ENCODE peak calls at places on chromosomes 2 and 18, in ten cellular contexts. One of them, this sample, is unnamed. For H3K9me3, the result is how much of the 10 kb centered on the place peaks cover.

GRCh38 chr2:133812826-133813617 is 244.8 kb upstream of the NCKAP5 start:
- DNase-seq in fibroblast of lung: peak
- DNase-seq in adipocyte: peak
- DNase-seq in psoas muscle: no peak
- DNase-seq in CD4-positive, alpha-beta T cell: no peak
- DNase-seq in IMR-90: peak
- DNase-seq in mucosa of descending colon: no peak
- DNase-seq in T-helper 17 cell: no peak
- DNase-seq in upper lobe of left lung: no peak
- DNase-seq in heart left ventricle: no peak
- DNase-seq in this sample: no peak

GRCh38 chr18:9614401-9615279 is at the start of gene PPP4R1:
- DNase-seq in fibroblast of lung: peak
- DNase-seq in adipocyte: peak
- DNase-seq in psoas muscle: peak
- DNase-seq in CD4-positive, alpha-beta T cell: peak
- DNase-seq in IMR-90: peak
- DNase-seq in mucosa of descending colon: peak
- DNase-seq in T-helper 17 cell: peak
- DNase-seq in upper lobe of left lung: peak
- DNase-seq in heart left ventricle: peak
- DNase-seq in this sample: peak

GRCh38 chr18:9726175-9726574 is 18.1 kb downstream of the RAB31 start:
- DNase-seq in fibroblast of lung: no peak
- DNase-seq in adipocyte: no peak
- DNase-seq in psoas muscle: no peak
- DNase-seq in CD4-positive, alpha-beta T cell: no peak
- DNase-seq in IMR-90: no peak
- DNase-seq in mucosa of descending colon: no peak
- DNase-seq in T-helper 17 cell: no peak
- DNase-seq in upper lobe of left lung: no peak
- DNase-seq in heart left ventricle: no peak
- DNase-seq in this sample: no peak

GRCh38 chr18:58860747-58861224 is 3.9 kb upstream of the ZNF532 start:
- DNase-seq in fibroblast of lung: no peak
- DNase-seq in adipocyte: peak
- DNase-seq in psoas muscle: no peak
- DNase-seq in CD4-positive, alpha-beta T cell: no peak
- DNase-seq in IMR-90: no peak
- DNase-seq in mucosa of descending colon: no peak
- DNase-seq in T-helper 17 cell: no peak
- DNase-seq in upper lobe of left lung: no peak
- DNase-seq in heart left ventricle: no peak
- DNase-seq in this sample: no peak

GRCh38 chr2:96764253-96764637 is 3.5 kb downstream of the CNNM4 start:
- DNase-seq in fibroblast of lung: no peak
- DNase-seq in adipocyte: no peak
- DNase-seq in psoas muscle: no peak
- DNase-seq in CD4-positive, alpha-beta T cell: no peak
- DNase-seq in IMR-90: no peak
- DNase-seq in mucosa of descending colon: peak
- DNase-seq in T-helper 17 cell: no peak
- DNase-seq in upper lobe of left lung: peak
- DNase-seq in heart left ventricle: no peak
- DNase-seq in this sample: no peak

GRCh38 chr2:6452702-6453481 is 412.8 kb downstream of the CMPK2 start:
- DNase-seq in fibroblast of lung: peak
- DNase-seq in adipocyte: peak
- DNase-seq in psoas muscle: no peak
- DNase-seq in CD4-positive, alpha-beta T cell: no peak
- DNase-seq in IMR-90: peak
- DNase-seq in mucosa of descending colon: no peak
- DNase-seq in T-helper 17 cell: no peak
- DNase-seq in upper lobe of left lung: no peak
- DNase-seq in heart left ventricle: no peak
- DNase-seq in this sample: no peak

GRCh38 chr2:232983669-232983991 is 29.4 kb downstream of the NGEF start:
- DNase-seq in fibroblast of lung: no peak
- DNase-seq in adipocyte: no peak
- DNase-seq in psoas muscle: no peak
- DNase-seq in CD4-positive, alpha-beta T cell: no peak
- DNase-seq in IMR-90: no peak
- DNase-seq in mucosa of descending colon: no peak
- DNase-seq in T-helper 17 cell: no peak
- DNase-seq in upper lobe of left lung: no peak
- DNase-seq in heart left ventricle: no peak
- DNase-seq in this sample: no peak

GRCh38 chr2:56898986-56899385 is 715.2 kb downstream of the CCDC85A start:
- DNase-seq in fibroblast of lung: no peak
- DNase-seq in adipocyte: peak
- DNase-seq in psoas muscle: no peak
- DNase-seq in CD4-positive, alpha-beta T cell: no peak
- DNase-seq in IMR-90: no peak
- DNase-seq in mucosa of descending colon: no peak
- DNase-seq in T-helper 17 cell: no peak
- DNase-seq in upper lobe of left lung: no peak
- DNase-seq in heart left ventricle: no peak
- DNase-seq in this sample: no peak

GRCh38 chr2:23073681-23074080 is 311.3 kb upstream of the KLHL29 start:
- DNase-seq in fibroblast of lung: no peak
- DNase-seq in adipocyte: no peak
- DNase-seq in psoas muscle: no peak
- DNase-seq in CD4-positive, alpha-beta T cell: no peak
- DNase-seq in IMR-90: no peak
- DNase-seq in mucosa of descending colon: no peak
- DNase-seq in T-helper 17 cell: no peak
- DNase-seq in upper lobe of left lung: no peak
- DNase-seq in heart left ventricle: no peak
- DNase-seq in this sample: no peak

GRCh38 chr2:217484046-217484445 is 518.7 kb downstream of the TNS1 start:
- DNase-seq in fibroblast of lung: no peak
- DNase-seq in adipocyte: no peak
- DNase-seq in psoas muscle: no peak
- DNase-seq in CD4-positive, alpha-beta T cell: no peak
- DNase-seq in IMR-90: no peak
- DNase-seq in mucosa of descending colon: no peak
- DNase-seq in T-helper 17 cell: no peak
- DNase-seq in upper lobe of left lung: no peak
- DNase-seq in heart left ventricle: no peak
- DNase-seq in this sample: no peak

GRCh38 chr2:128801581-128801980 is 482.9 kb upstream of the HS6ST1 start:
- DNase-seq in fibroblast of lung: no peak
- DNase-seq in adipocyte: no peak
- DNase-seq in psoas muscle: no peak
- DNase-seq in CD4-positive, alpha-beta T cell: no peak
- DNase-seq in IMR-90: no peak
- DNase-seq in mucosa of descending colon: no peak
- DNase-seq in T-helper 17 cell: no peak
- DNase-seq in upper lobe of left lung: no peak
- DNase-seq in heart left ventricle: no peak
- DNase-seq in this sample: no peak

GRCh38 chr2:71901466-71901865 is 246.2 kb downstream of the CYP26B1 start:
- DNase-seq in fibroblast of lung: peak
- DNase-seq in adipocyte: no peak
- DNase-seq in psoas muscle: no peak
- DNase-seq in CD4-positive, alpha-beta T cell: no peak
- DNase-seq in IMR-90: no peak
- DNase-seq in mucosa of descending colon: no peak
- DNase-seq in T-helper 17 cell: no peak
- DNase-seq in upper lobe of left lung: no peak
- DNase-seq in heart left ventricle: no peak
- DNase-seq in this sample: no peak

GRCh38 chr2:208222351-208222750 is 32.5 kb downstream of the IDH1 start:
- DNase-seq in fibroblast of lung: peak
- DNase-seq in adipocyte: peak
- DNase-seq in psoas muscle: no peak
- DNase-seq in CD4-positive, alpha-beta T cell: no peak
- DNase-seq in IMR-90: peak
- DNase-seq in mucosa of descending colon: no peak
- DNase-seq in T-helper 17 cell: no peak
- DNase-seq in upper lobe of left lung: no peak
- DNase-seq in heart left ventricle: no peak
- DNase-seq in this sample: no peak

GRCh38 chr18:11544060-11544633 is 65.2 kb upstream of the SLC35G4 start:
- DNase-seq in fibroblast of lung: no peak
- DNase-seq in adipocyte: no peak
- DNase-seq in psoas muscle: no peak
- DNase-seq in CD4-positive, alpha-beta T cell: no peak
- DNase-seq in IMR-90: no peak
- DNase-seq in mucosa of descending colon: no peak
- DNase-seq in T-helper 17 cell: no peak
- DNase-seq in upper lobe of left lung: no peak
- DNase-seq in heart left ventricle: no peak
- DNase-seq in this sample: no peak

GRCh38 chr2:937530-937929 is 13.1 kb upstream of the SNTG2 start:
- DNase-seq in fibroblast of lung: no peak
- DNase-seq in adipocyte: no peak
- DNase-seq in psoas muscle: no peak
- DNase-seq in CD4-positive, alpha-beta T cell: no peak
- DNase-seq in IMR-90: no peak
- DNase-seq in mucosa of descending colon: no peak
- DNase-seq in T-helper 17 cell: no peak
- DNase-seq in upper lobe of left lung: no peak
- DNase-seq in heart left ventricle: no peak
- DNase-seq in this sample: no peak

DNA sequence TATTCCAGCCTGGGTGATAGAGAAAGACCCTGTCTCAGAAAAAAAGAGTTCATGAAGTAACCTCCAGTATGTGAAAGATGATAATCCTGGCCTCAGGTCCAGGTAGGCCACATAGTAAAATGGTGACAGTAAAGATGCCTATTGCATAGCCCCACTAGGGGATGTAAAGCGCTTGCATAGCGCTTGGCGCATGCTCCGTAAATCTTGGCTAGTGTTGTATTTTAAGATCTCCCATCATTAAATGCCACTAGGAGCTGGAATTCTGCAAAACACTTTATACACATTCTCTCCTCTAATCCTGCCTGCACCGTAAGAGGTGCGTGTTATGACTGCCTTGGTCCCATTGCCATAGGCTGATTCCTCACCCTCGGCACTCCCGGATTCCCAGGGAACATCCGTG is 153.6 kb downstream of the TFCP2L1 start:
- DNase-seq in fibroblast of lung: no peak
- DNase-seq in adipocyte: no peak
- DNase-seq in psoas muscle: no peak
- DNase-seq in CD4-positive, alpha-beta T cell: no peak
- DNase-seq in IMR-90: no peak
- DNase-seq in mucosa of descending colon: no peak
- DNase-seq in T-helper 17 cell: no peak
- DNase-seq in upper lobe of left lung: no peak
- DNase-seq in heart left ventricle: no peak
- DNase-seq in this sample: no peak
- H3K9me3 ChIP-seq in fibroblast of lung: under half
- H3K9me3 ChIP-seq in adipocyte: under half
- H3K9me3 ChIP-seq in psoas muscle: under half
- H3K9me3 ChIP-seq in CD4-positive, alpha-beta T cell: under half
- H3K9me3 ChIP-seq in IMR-90: under half
- H3K9me3 ChIP-seq in mucosa of descending colon: under half
- H3K9me3 ChIP-seq in T-helper 17 cell: under half
- H3K9me3 ChIP-seq in upper lobe of left lung: under half
- H3K9me3 ChIP-seq in heart left ventricle: under half
- H3K9me3 ChIP-seq in this sample: under half

DNA sequence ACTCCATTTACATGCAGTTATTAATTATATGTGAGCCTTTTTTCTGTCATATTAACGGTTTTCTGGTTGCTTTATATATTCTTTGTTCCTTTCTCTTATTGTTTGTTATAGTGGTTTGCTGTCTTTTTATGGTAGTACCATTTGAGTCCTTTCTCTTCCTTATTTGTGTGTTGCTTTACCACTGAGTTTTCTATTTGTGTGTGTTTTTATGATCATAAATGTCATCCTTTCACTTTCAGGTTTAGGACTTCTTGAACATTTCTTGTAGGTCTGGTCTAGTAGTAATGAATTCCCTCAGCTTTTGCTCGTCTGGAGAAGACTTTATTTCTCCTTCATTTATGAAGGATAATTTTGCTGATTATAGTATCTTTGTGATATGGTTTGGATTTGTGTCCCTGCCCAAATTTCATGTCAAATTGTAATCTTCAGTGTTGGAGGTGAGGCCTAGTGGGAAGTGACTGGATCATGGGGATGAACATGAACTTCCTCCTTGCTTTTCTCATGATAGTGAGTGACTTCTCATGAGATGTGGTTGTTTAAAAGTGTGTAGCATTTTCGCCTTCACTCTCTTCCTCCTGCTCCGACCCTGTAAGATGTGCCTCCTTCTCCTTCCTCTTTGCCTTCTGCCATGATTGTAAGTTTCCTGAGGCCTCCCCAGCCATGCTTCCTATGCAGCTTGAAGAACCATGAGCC is 11.5 kb downstream of the GCC2 start:
- DNase-seq in fibroblast of lung: no peak
- DNase-seq in adipocyte: no peak
- DNase-seq in psoas muscle: no peak
- DNase-seq in CD4-positive, alpha-beta T cell: no peak
- DNase-seq in IMR-90: no peak
- DNase-seq in mucosa of descending colon: no peak
- DNase-seq in T-helper 17 cell: no peak
- DNase-seq in upper lobe of left lung: no peak
- DNase-seq in heart left ventricle: no peak
- DNase-seq in this sample: no peak
- H3K9me3 ChIP-seq in fibroblast of lung: under half
- H3K9me3 ChIP-seq in adipocyte: under half
- H3K9me3 ChIP-seq in psoas muscle: under half
- H3K9me3 ChIP-seq in CD4-positive, alpha-beta T cell: under half
- H3K9me3 ChIP-seq in IMR-90: under half
- H3K9me3 ChIP-seq in mucosa of descending colon: under half
- H3K9me3 ChIP-seq in T-helper 17 cell: under half
- H3K9me3 ChIP-seq in upper lobe of left lung: under half
- H3K9me3 ChIP-seq in heart left ventricle: under half
- H3K9me3 ChIP-seq in this sample: under half

GRCh38 chr18:73060666-73061270 is 193.0 kb upstream of the NETO1 start:
- DNase-seq in fibroblast of lung: peak
- DNase-seq in adipocyte: peak
- DNase-seq in psoas muscle: no peak
- DNase-seq in CD4-positive, alpha-beta T cell: no peak
- DNase-seq in IMR-90: no peak
- DNase-seq in mucosa of descending colon: no peak
- DNase-seq in T-helper 17 cell: no peak
- DNase-seq in upper lobe of left lung: no peak
- DNase-seq in heart left ventricle: no peak
- DNase-seq in this sample: no peak
- H3K9me3 ChIP-seq in fibroblast of lung: under half
- H3K9me3 ChIP-seq in adipocyte: under half
- H3K9me3 ChIP-seq in psoas muscle: under half
- H3K9me3 ChIP-seq in CD4-positive, alpha-beta T cell: under half
- H3K9me3 ChIP-seq in IMR-90: under half
- H3K9me3 ChIP-seq in mucosa of descending colon: under half
- H3K9me3 ChIP-seq in T-helper 17 cell: under half
- H3K9me3 ChIP-seq in upper lobe of left lung: under half
- H3K9me3 ChIP-seq in heart left ventricle: under half
- H3K9me3 ChIP-seq in this sample: under half

DNA sequence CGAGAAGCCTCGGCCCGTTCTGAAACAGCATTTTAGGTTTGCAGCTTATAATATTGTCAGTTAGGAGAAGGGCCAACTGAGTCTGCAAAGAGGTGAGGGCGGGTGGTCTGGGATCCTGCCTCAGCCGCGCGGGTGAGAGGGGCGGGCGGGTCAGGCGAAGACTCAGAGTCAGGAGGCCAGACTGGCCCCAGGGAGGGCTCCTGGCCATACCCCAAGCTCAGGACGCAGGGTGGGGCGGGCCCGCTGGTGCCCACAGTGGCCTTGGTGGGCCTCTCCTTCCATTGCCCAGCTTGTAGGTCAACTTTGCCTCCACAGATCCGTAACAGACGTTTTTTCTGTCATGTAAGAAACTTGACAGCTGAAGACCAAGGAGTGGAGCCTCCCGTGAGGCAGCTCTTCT is 42.9 kb downstream of the NFATC1 start:
- DNase-seq in fibroblast of lung: no peak
- DNase-seq in adipocyte: no peak
- DNase-seq in psoas muscle: no peak
- DNase-seq in CD4-positive, alpha-beta T cell: no peak
- DNase-seq in IMR-90: no peak
- DNase-seq in mucosa of descending colon: no peak
- DNase-seq in T-helper 17 cell: no peak
- DNase-seq in upper lobe of left lung: no peak
- DNase-seq in heart left ventricle: no peak
- DNase-seq in this sample: no peak
- H3K9me3 ChIP-seq in fibroblast of lung: under half
- H3K9me3 ChIP-seq in adipocyte: under half
- H3K9me3 ChIP-seq in psoas muscle: under half
- H3K9me3 ChIP-seq in CD4-positive, alpha-beta T cell: under half
- H3K9me3 ChIP-seq in IMR-90: under half
- H3K9me3 ChIP-seq in mucosa of descending colon: under half
- H3K9me3 ChIP-seq in T-helper 17 cell: under half
- H3K9me3 ChIP-seq in upper lobe of left lung: under half
- H3K9me3 ChIP-seq in heart left ventricle: under half
- H3K9me3 ChIP-seq in this sample: under half

This sample was measured in pancreas.